ENCODE peak calls at places on chromosomes 2 and 18, in five cellular contexts. One of them, this sample, is unnamed.
A peak's percentile ranks its signal among the peaks of the same experiment; 100 is the strongest.

GRCh38 chr2:24359701-24360049 is 661 bp downstream of the ITSN2 start:
- DNase-seq in lower lobe of right lung: peak; percentile 64
- DNase-seq in astrocyte: peak; percentile 12
- DNase-seq in psoas muscle: peak; percentile 49
- DNase-seq in tibial artery: peak; percentile 53
- DNase-seq in this sample: no peak

GRCh38 chr2:43415582-43415981 is 180.3 kb downstream of the THADA start:
- DNase-seq in psoas muscle: no peak
- DNase-seq in lower lobe of right lung: no peak
- DNase-seq in astrocyte: no peak
- DNase-seq in tibial artery: no peak
- DNase-seq in this sample: no peak

GRCh38 chr2:239948100-239948881 is 76.9 kb downstream of the NDUFA10 start:
- DNase-seq in lower lobe of right lung: peak; percentile 23
- DNase-seq in psoas muscle: no peak
- DNase-seq in tibial artery: peak; percentile 15
- DNase-seq in astrocyte: no peak
- DNase-seq in this sample: no peak

GRCh38 chr2:157413342-157414035 is 30.4 kb downstream of the CYTIP start:
- DNase-seq in psoas muscle: no peak
- DNase-seq in tibial artery: no peak
- DNase-seq in lower lobe of right lung: no peak
- DNase-seq in astrocyte: no peak
- DNase-seq in this sample: no peak

GRCh38 chr2:232744963-232745362 is 31.4 kb downstream of the KCNJ13 start:
- DNase-seq in tibial artery: no peak
- DNase-seq in lower lobe of right lung: no peak
- DNase-seq in astrocyte: no peak
- DNase-seq in psoas muscle: no peak
- DNase-seq in this sample: no peak

GRCh38 chr2:240397542-240397916 is 37.9 kb upstream of the GPC1 start:
- DNase-seq in astrocyte: no peak
- DNase-seq in tibial artery: peak; percentile 12
- DNase-seq in psoas muscle: no peak
- DNase-seq in lower lobe of right lung: peak; percentile 37
- DNase-seq in this sample: no peak

GRCh38 chr2:50344509-50345106 is 687.3 kb downstream of the NRXN1 start:
- DNase-seq in astrocyte: no peak
- DNase-seq in psoas muscle: no peak
- DNase-seq in lower lobe of right lung: no peak
- DNase-seq in tibial artery: no peak
- DNase-seq in this sample: no peak

GRCh38 chr2:73293534-73294171 is at the start of gene EGR4:
- DNase-seq in astrocyte: peak; percentile 59
- DNase-seq in tibial artery: no peak
- DNase-seq in lower lobe of right lung: peak; percentile 67
- DNase-seq in psoas muscle: peak; percentile 26
- DNase-seq in this sample: no peak

GRCh38 chr2:63903003-63903402 is 61.3 kb downstream of the UGP2 start:
- DNase-seq in psoas muscle: no peak
- DNase-seq in astrocyte: peak; percentile 17
- DNase-seq in lower lobe of right lung: no peak
- DNase-seq in tibial artery: no peak
- DNase-seq in this sample: no peak

GRCh38 chr2:43412121-43412753 is 183.6 kb downstream of the THADA start:
- DNase-seq in psoas muscle: no peak
- DNase-seq in astrocyte: peak; percentile 51
- DNase-seq in tibial artery: no peak
- DNase-seq in lower lobe of right lung: no peak
- DNase-seq in this sample: no peak

GRCh38 chr2:120662746-120663145 is 72.9 kb upstream of the GLI2 start:
- DNase-seq in astrocyte: no peak
- DNase-seq in lower lobe of right lung: no peak
- DNase-seq in psoas muscle: no peak
- DNase-seq in tibial artery: no peak
- DNase-seq in this sample: no peak

GRCh38 chr18:13137939-13138821 is 80.4 kb upstream of the LDLRAD4 start:
- DNase-seq in psoas muscle: peak; percentile 59
- DNase-seq in tibial artery: peak; percentile 75
- DNase-seq in astrocyte: no peak
- DNase-seq in lower lobe of right lung: peak; percentile 80
- DNase-seq in this sample: no peak

GRCh38 chr2:156333274-156333950 is 891 bp upstream of the NR4A2 start:
- DNase-seq in astrocyte: no peak
- DNase-seq in tibial artery: no peak
- DNase-seq in psoas muscle: no peak
- DNase-seq in lower lobe of right lung: peak; percentile 88
- DNase-seq in this sample: no peak

GRCh38 chr2:46486441-46486840 is 7.1 kb downstream of the TMEM247 start:
- DNase-seq in tibial artery: no peak
- DNase-seq in psoas muscle: no peak
- DNase-seq in astrocyte: no peak
- DNase-seq in lower lobe of right lung: no peak
- DNase-seq in this sample: no peak

GRCh38 chr2:10079931-10080535 is at the start of gene CYS1:
- DNase-seq in lower lobe of right lung: no peak
- DNase-seq in tibial artery: no peak
- DNase-seq in psoas muscle: peak; percentile 31
- DNase-seq in astrocyte: no peak
- DNase-seq in this sample: no peak

GRCh38 chr2:240972636-240973521 is 25.5 kb upstream of the SNED1 start:
- DNase-seq in lower lobe of right lung: peak; percentile 46
- DNase-seq in psoas muscle: peak; percentile 13
- DNase-seq in tibial artery: no peak
- DNase-seq in astrocyte: peak; percentile 14
- DNase-seq in this sample: no peak

GRCh38 chr2:189412330-189412953 is 28.8 kb upstream of the WDR75 start:
- DNase-seq in tibial artery: no peak
- DNase-seq in psoas muscle: no peak
- DNase-seq in lower lobe of right lung: no peak
- DNase-seq in astrocyte: peak; percentile 36
- DNase-seq in this sample: no peak

GRCh38 chr2:241559489-241560180 is 1.1 kb downstream of the BOK start:
- DNase-seq in astrocyte: peak; percentile 39
- DNase-seq in tibial artery: no peak
- DNase-seq in lower lobe of right lung: no peak
- DNase-seq in psoas muscle: no peak
- DNase-seq in this sample: no peak

GRCh38 chr2:9595746-9596145 is 35.1 kb downstream of the YWHAQ start:
- DNase-seq in astrocyte: no peak
- DNase-seq in tibial artery: no peak
- DNase-seq in lower lobe of right lung: no peak
- DNase-seq in psoas muscle: no peak
- DNase-seq in this sample: no peak

GRCh38 chr2:42103829-42104228 is 56.0 kb downstream of the PKDCC start:
- DNase-seq in astrocyte: no peak
- DNase-seq in tibial artery: no peak
- DNase-seq in psoas muscle: no peak
- DNase-seq in lower lobe of right lung: no peak
- DNase-seq in this sample: no peak
- H3K4me1 ChIP-seq in astrocyte: peaks cover 13% of the 10 kb centered on the region
- H3K4me1 ChIP-seq in tibial artery: peaks cover 30% of the 10 kb centered on the region
- H3K4me1 ChIP-seq in psoas muscle: peaks cover 11% of the 10 kb centered on the region
- H3K4me1 ChIP-seq in lower lobe of right lung: peaks cover 70% of the 10 kb centered on the region
- H3K4me1 ChIP-seq in this sample: peaks cover 2% of the 10 kb centered on the region

DNA sequence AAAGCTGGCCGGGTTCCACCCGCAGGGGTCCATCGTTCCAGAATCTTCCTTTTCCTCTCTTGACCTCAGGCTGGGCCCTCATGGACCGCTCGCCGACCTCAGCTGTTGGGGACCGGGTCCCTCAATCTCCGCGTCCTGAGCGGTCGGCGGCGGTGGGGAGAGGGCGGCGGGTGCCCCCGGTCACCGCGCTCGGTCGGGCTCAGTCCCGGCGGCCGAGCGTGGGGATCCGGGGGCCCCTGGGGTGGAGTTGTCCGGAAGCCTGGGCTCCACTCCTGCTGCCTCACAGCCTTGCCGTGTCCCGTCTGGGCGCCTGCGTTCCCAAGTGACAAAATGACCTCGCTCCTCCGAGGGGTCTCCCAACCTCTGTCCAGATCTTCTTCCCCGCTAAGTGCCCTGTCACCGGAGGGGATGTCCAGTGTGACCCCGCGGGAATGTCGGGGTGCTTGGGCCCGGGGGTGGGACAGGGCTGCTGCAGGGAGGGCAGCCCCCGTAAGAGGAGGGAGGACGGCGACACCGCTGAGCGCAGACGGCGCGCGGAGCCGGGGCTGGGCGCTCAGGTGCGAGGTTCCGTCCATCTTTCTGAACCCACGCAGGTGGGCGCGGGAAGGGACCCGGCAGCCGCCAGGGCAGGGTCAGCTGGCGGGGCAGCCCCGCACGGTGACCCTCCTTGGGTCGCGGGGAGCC is 16.0 kb upstream of the E2F6 start:
- DNase-seq in psoas muscle: no peak
- DNase-seq in lower lobe of right lung: no peak
- DNase-seq in tibial artery: no peak
- DNase-seq in astrocyte: no peak
- DNase-seq in this sample: no peak
- H3K4me3 ChIP-seq in psoas muscle: peak overlapping the region; percentile 72
- H3K4me3 ChIP-seq in lower lobe of right lung: no peak overlapping the region
- H3K4me3 ChIP-seq in tibial artery: peak overlapping the region; percentile 42
- H3K4me3 ChIP-seq in astrocyte: no peak overlapping the region
- H3K4me3 ChIP-seq in this sample: peak overlapping the region; percentile 77

GRCh38 chr18:49967914-49968313 is 154.6 kb upstream of the ACAA2 start:
- DNase-seq in psoas muscle: no peak
- DNase-seq in lower lobe of right lung: no peak
- DNase-seq in tibial artery: no peak
- DNase-seq in astrocyte: no peak
- DNase-seq in this sample: no peak
- H3K27ac ChIP-seq in psoas muscle: no peak overlapping the region
- H3K27ac ChIP-seq in lower lobe of right lung: no peak overlapping the region
- H3K27ac ChIP-seq in tibial artery: no peak overlapping the region
- H3K27ac ChIP-seq in astrocyte: no peak overlapping the region
- H3K27ac ChIP-seq in this sample: no peak overlapping the region

DNA sequence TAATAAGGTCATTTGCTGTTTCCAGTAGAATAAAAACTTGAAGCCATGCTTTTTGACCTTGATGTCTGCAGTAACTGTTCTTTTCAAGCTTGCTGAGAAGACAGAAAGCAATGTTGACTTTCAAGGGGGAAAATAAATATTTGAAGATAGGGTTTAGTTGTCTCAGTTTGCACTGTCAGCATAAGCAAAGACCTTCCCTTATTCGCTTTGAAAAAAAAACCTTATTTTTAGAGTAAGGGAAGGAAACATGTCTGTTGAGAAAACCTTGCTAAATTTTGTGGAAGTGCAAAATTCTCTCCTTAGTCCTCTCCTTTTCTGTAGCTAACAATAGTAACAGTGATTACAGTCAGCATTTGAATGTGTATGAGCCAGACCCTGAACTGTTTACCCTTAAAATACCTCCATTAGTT is 43.1 kb downstream of the MAP4K4 start:
- DNase-seq in tibial artery: no peak
- DNase-seq in psoas muscle: no peak
- DNase-seq in astrocyte: no peak
- DNase-seq in lower lobe of right lung: no peak
- DNase-seq in this sample: no peak
- H3K4me1 ChIP-seq in tibial artery: peaks cover 59% of the 10 kb centered on the region
- H3K4me1 ChIP-seq in psoas muscle: peaks cover 74% of the 10 kb centered on the region
- H3K4me1 ChIP-seq in astrocyte: peaks cover 43% of the 10 kb centered on the region
- H3K4me1 ChIP-seq in lower lobe of right lung: peaks cover 57% of the 10 kb centered on the region
- H3K4me1 ChIP-seq in this sample: peaks cover 4% of the 10 kb centered on the region

GRCh38 chr2:735670-736218 is 58.5 kb upstream of the TMEM18 start:
- DNase-seq in astrocyte: no peak
- DNase-seq in lower lobe of right lung: no peak
- DNase-seq in psoas muscle: no peak
- DNase-seq in tibial artery: no peak
- DNase-seq in this sample: no peak

GRCh38 chr2:736939-737338 is 59.7 kb upstream of the TMEM18 start:
- DNase-seq in tibial artery: no peak
- DNase-seq in lower lobe of right lung: no peak
- DNase-seq in astrocyte: no peak
- DNase-seq in psoas muscle: no peak
- DNase-seq in this sample: no peak

DNA sequence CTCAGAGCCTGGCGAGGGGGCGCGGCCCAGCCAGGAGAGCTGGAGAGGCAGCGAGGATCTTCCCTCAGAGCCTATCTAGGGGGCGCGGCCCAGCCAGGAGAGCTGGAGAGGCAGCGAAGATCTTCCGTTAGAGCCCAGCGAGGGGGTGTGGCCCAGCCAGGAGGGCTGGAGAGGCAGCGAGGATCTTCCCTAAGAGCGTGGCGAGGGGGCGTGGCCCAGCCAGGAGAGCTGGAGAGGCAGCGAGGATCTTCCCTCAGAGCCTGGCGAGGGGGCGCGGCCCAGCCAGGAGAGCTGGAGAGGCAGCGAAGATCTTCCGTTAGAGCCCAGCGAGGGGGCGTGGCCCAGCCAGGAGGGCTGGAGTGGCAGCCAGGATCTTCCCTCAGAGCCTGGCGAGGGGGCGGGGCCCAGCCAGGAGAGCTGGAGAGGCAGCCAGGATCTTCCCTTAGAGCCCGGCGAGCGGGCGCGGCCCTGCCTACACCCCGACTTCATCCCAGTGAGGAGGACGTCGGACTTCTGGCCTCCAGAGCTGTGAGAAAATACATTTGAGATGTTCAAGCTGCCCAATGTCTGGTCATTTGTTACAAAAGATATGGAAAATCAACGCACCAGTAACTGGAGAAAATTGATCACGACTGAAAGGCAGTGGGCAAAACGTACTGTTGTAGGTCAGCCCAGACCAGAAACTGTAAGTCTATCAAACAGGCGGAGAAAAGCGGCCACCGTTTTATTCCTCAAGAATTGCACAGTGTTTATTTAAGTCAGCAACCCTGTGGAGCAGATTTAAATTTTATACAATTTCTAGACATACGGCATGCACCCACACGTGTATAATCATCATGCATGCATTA is 63.5 kb upstream of the TMEM18 start:
- DNase-seq in psoas muscle: peak; percentile 85
- DNase-seq in lower lobe of right lung: peak; percentile 75
- DNase-seq in astrocyte: peak; percentile 78
- DNase-seq in tibial artery: peak; percentile 36
- DNase-seq in this sample: peak; percentile 86
- H3K4me3 ChIP-seq in psoas muscle: peak overlapping the region; percentile 62
- H3K4me3 ChIP-seq in lower lobe of right lung: peak overlapping the region; percentile 57
- H3K4me3 ChIP-seq in astrocyte: peak overlapping the region; percentile 56
- H3K4me3 ChIP-seq in tibial artery: peak overlapping the region; percentile 66
- H3K4me3 ChIP-seq in this sample: peak overlapping the region; percentile 62

GRCh38 chr2:238168196-238168815 is 9.5 kb downstream of the ERFE start:
- DNase-seq in psoas muscle: no peak
- DNase-seq in tibial artery: no peak
- DNase-seq in lower lobe of right lung: no peak
- DNase-seq in astrocyte: no peak
- DNase-seq in this sample: no peak

GRCh38 chr2:238169021-238169707 is 10.4 kb downstream of the ERFE start:
- DNase-seq in tibial artery: peak; percentile 82
- DNase-seq in astrocyte: peak; percentile 92
- DNase-seq in psoas muscle: peak; percentile 47
- DNase-seq in lower lobe of right lung: no peak
- DNase-seq in this sample: no peak

GRCh38 chr2:238167761-238168160 is 9.0 kb downstream of the ERFE start:
- DNase-seq in tibial artery: no peak
- DNase-seq in psoas muscle: no peak
- DNase-seq in astrocyte: no peak
- DNase-seq in lower lobe of right lung: no peak
- DNase-seq in this sample: no peak

GRCh38 chr2:238166391-238167343 is 7.9 kb downstream of the ERFE start:
- DNase-seq in astrocyte: no peak
- DNase-seq in lower lobe of right lung: no peak
- DNase-seq in tibial artery: no peak
- DNase-seq in psoas muscle: peak; percentile 14
- DNase-seq in this sample: no peak

GRCh38 chr2:238167344-238167715 is 8.6 kb downstream of the ERFE start:
- DNase-seq in psoas muscle: no peak
- DNase-seq in tibial artery: no peak
- DNase-seq in lower lobe of right lung: no peak
- DNase-seq in astrocyte: no peak
- DNase-seq in this sample: no peak
- H3K27ac ChIP-seq in psoas muscle: peak overlapping the region; percentile 9
- H3K27ac ChIP-seq in tibial artery: no peak overlapping the region
- H3K27ac ChIP-seq in lower lobe of right lung: no peak overlapping the region
- H3K27ac ChIP-seq in astrocyte: no peak overlapping the region
- H3K27ac ChIP-seq in this sample: no peak overlapping the region